ENCODE peak calls at places on chromosomes 7 and 10, in eight cellular contexts. A is T-cell, T is HCEC 1CT, U is HT1080, X is tibial artery, I is nephron progenitor cell, P is lung, S is nucleus accumbens. L is an unnamed sample.

GRCh38 chr10:77710759-77711682 is 73.4 kb upstream of the KCNMA1 start:
- DNase-seq in A (peak; percentile 58), T (peak; percentile 51), U (peak; percentile 65), X (peak; percentile 82), I (peak; percentile 95), P (peak; percentile 65), S (peak; percentile 65), L (peak; percentile 33)

GRCh38 chr7:6691609-6692106 is 15.1 kb downstream of the ZNF12 start:
- DNase-seq in A (no peak), T (no peak), U (peak; percentile 16), X (no peak), I (no peak), P (no peak), S (no peak), L (no peak)

GRCh38 chr7:82810558-82811259 is 352.0 kb downstream of the PCLO start:
- DNase-seq in A (no peak), T (peak; percentile 84), U (peak; percentile 52), X (no peak), I (peak; percentile 20), P (no peak), S (no peak), L (peak; percentile 73)

GRCh38 chr7:157337316-157338149 is 729 bp downstream of the DNAJB6 start:
- DNase-seq in A (peak; percentile 41), T (peak; percentile 48), U (peak; percentile 38), X (peak; percentile 78), I (peak; percentile 81), P (peak; percentile 60), S (no peak), L (peak; percentile 30)

GRCh38 chr7:23211542-23211941 is 29.7 kb downstream of the NUP42 start:
- DNase-seq in A (no peak), T (no peak), U (no peak), X (no peak), I (peak; percentile 42), P (no peak), S (no peak), L (no peak)

GRCh38 chr7:47516985-47517590 is 64.8 kb downstream of the TNS3 start:
- DNase-seq in A (no peak), T (no peak), U (no peak), X (peak; percentile 79), I (no peak), P (no peak), S (no peak), L (no peak)

GRCh38 chr10:127013251-127013656 is 108.0 kb downstream of the DOCK1 start:
- DNase-seq in A (no peak), T (no peak), U (no peak), X (no peak), I (no peak), P (no peak), S (no peak), L (no peak)

GRCh38 chr10:20302033-20302432 is 485.8 kb downstream of the PLXDC2 start:
- DNase-seq in A (no peak), T (no peak), U (no peak), X (no peak), I (no peak), P (no peak), S (no peak), L (no peak)

GRCh38 chr10:132135398-132135872 is 51.3 kb upstream of the DPYSL4 start:
- DNase-seq in A (no peak), T (no peak), U (no peak), X (peak; percentile 65), I (no peak), P (no peak), S (no peak), L (no peak)

GRCh38 chr10:45532501-45532900 is 140.1 kb downstream of the ZFAND4 start:
- DNase-seq in A (no peak), T (peak; percentile 11), U (no peak), X (no peak), I (no peak), P (no peak), S (no peak), L (no peak)

GRCh38 chr7:90401989-90402388 is 1.3 kb upstream of the CLDN12 start:
- DNase-seq in A (no peak), T (peak; percentile 82), U (no peak), X (no peak), I (no peak), P (no peak), S (no peak), L (no peak)

GRCh38 chr10:124560377-124560776 is 98.8 kb downstream of the LHPP start:
- DNase-seq in A (no peak), T (peak; percentile 61), U (no peak), X (peak; percentile 92), I (no peak), P (no peak), S (peak; percentile 24), L (peak; percentile 2)

GRCh38 chr7:144255471-144255897 is 9.1 kb downstream of the OR2A7 start:
- DNase-seq in A (no peak), T (no peak), U (peak; percentile 1), X (no peak), I (no peak), P (no peak), S (no peak), L (no peak)

GRCh38 chr7:39942883-39943282 is 7.2 kb upstream of the CDK13 start:
- DNase-seq in A (no peak), T (no peak), U (no peak), X (no peak), I (no peak), P (no peak), S (no peak), L (no peak)

GRCh38 chr10:79046991-79047874 is 21.5 kb upstream of the ZMIZ1 start:
- DNase-seq in A (no peak), T (no peak), U (no peak), X (peak; percentile 66), I (no peak), P (no peak), S (no peak), L (no peak)

GRCh38 chr10:5888843-5889623 is 660 bp downstream of the ANKRD16 start:
- DNase-seq in A (peak; percentile 24), T (peak; percentile 20), U (peak; percentile 38), X (peak; percentile 72), I (peak; percentile 68), P (peak; percentile 37), S (no peak), L (peak; percentile 35)

GRCh38 chr10:89064764-89065163 is 74.2 kb downstream of the FAS start:
- DNase-seq in A (no peak), T (peak; percentile 61), U (no peak), X (no peak), I (no peak), P (no peak), S (no peak), L (no peak)

GRCh38 chr10:132877473-132877872 is 64.9 kb downstream of the CFAP46 start:
- DNase-seq in A (no peak), T (no peak), U (no peak), X (peak; percentile 31), I (no peak), P (no peak), S (no peak), L (no peak)

GRCh38 chr10:88565072-88565471 is 18.0 kb downstream of the RNLS start:
- DNase-seq in A (no peak), T (peak; percentile 54), U (peak; percentile 28), X (no peak), I (no peak), P (no peak), S (no peak), L (peak; percentile 28)

GRCh38 chr10:78290131-78290750 is 256.6 kb downstream of the RPS24 start:
- DNase-seq in A (no peak), T (no peak), U (peak; percentile 20), X (no peak), I (no peak), P (no peak), S (no peak), L (peak; percentile 23)

GRCh38 chr10:80459047-80459865 is 5.1 kb downstream of the TSPAN14 start:
- DNase-seq in A (peak; percentile 62), T (peak; percentile 92), U (peak; percentile 93), X (peak; percentile 75), I (no peak), P (peak; percentile 85), S (no peak), L (peak; percentile 92)

GRCh38 chr10:59290448-59290847 is 71.9 kb downstream of the FAM13C start:
- DNase-seq in A (no peak), T (no peak), U (no peak), X (no peak), I (no peak), P (no peak), S (no peak), L (no peak)

GRCh38 chr10:5317547-5318107 is 47.1 kb upstream of the UCN3 start:
- DNase-seq in A (peak; percentile 61), T (peak; percentile 88), U (peak; percentile 98), X (no peak), I (no peak), P (no peak), S (no peak), L (peak; percentile 95)

GRCh38 chr10:14820775-14821154 is 17.1 kb downstream of the CDNF start:
- DNase-seq in A (no peak), T (no peak), U (no peak), X (no peak), I (no peak), P (no peak), S (no peak), L (peak; percentile 91)